ENCODE peak calls at places on chromosomes 11 and 22, in eight cellular contexts. One of them, this sample, is unnamed.
A peak's percentile ranks its signal among the peaks of the same experiment; 100 is the strongest.

GRCh38 chr22:49853981-49854791 is 542 bp downstream of the ZBED4 start:
- DNase-seq in left ventricle myocardium superior: peak; percentile 50
- DNase-seq in Ammon's horn: no peak
- DNase-seq in HCEC 1CT: peak; percentile 17
- DNase-seq in kidney: peak; percentile 88
- DNase-seq in NCI-H526 treated with DMSO at 0.1 percent for 48 hours: no peak
- DNase-seq in Right ventricle myocardium superior: no peak
- DNase-seq in NCI-H1092 treated with DMSO at 0.1 percent for 48 hours: no peak
- DNase-seq in this sample: no peak

GRCh38 chr22:40328551-40328950 is 17.7 kb upstream of the ADSL start:
- DNase-seq in left ventricle myocardium superior: no peak
- DNase-seq in Ammon's horn: no peak
- DNase-seq in HCEC 1CT: no peak
- DNase-seq in kidney: no peak
- DNase-seq in NCI-H526 treated with DMSO at 0.1 percent for 48 hours: no peak
- DNase-seq in Right ventricle myocardium superior: no peak
- DNase-seq in NCI-H1092 treated with DMSO at 0.1 percent for 48 hours: no peak
- DNase-seq in this sample: no peak

GRCh38 chr11:121687961-121688566 is 235.3 kb upstream of the SORL1-AS1 start:
- DNase-seq in left ventricle myocardium superior: no peak
- DNase-seq in Ammon's horn: no peak
- DNase-seq in HCEC 1CT: peak; percentile 11
- DNase-seq in kidney: no peak
- DNase-seq in NCI-H526 treated with DMSO at 0.1 percent for 48 hours: no peak
- DNase-seq in Right ventricle myocardium superior: no peak
- DNase-seq in NCI-H1092 treated with DMSO at 0.1 percent for 48 hours: peak; percentile 87
- DNase-seq in this sample: no peak

GRCh38 chr11:116256155-116256554 is 516.6 kb downstream of the BUD13 start:
- DNase-seq in left ventricle myocardium superior: no peak
- DNase-seq in Ammon's horn: no peak
- DNase-seq in HCEC 1CT: no peak
- DNase-seq in kidney: no peak
- DNase-seq in NCI-H526 treated with DMSO at 0.1 percent for 48 hours: no peak
- DNase-seq in Right ventricle myocardium superior: no peak
- DNase-seq in NCI-H1092 treated with DMSO at 0.1 percent for 48 hours: no peak
- DNase-seq in this sample: no peak

GRCh38 chr11:120330045-120330444 is 4.9 kb downstream of the TLCD5 start:
- DNase-seq in left ventricle myocardium superior: no peak
- DNase-seq in Ammon's horn: no peak
- DNase-seq in HCEC 1CT: no peak
- DNase-seq in kidney: no peak
- DNase-seq in NCI-H526 treated with DMSO at 0.1 percent for 48 hours: no peak
- DNase-seq in Right ventricle myocardium superior: no peak
- DNase-seq in NCI-H1092 treated with DMSO at 0.1 percent for 48 hours: no peak
- DNase-seq in this sample: no peak

GRCh38 chr11:71086687-71087258 is 165.6 kb downstream of the SHANK2 start:
- DNase-seq in left ventricle myocardium superior: no peak
- DNase-seq in Ammon's horn: peak; percentile 34
- DNase-seq in HCEC 1CT: peak; percentile 23
- DNase-seq in kidney: peak; percentile 37
- DNase-seq in NCI-H526 treated with DMSO at 0.1 percent for 48 hours: peak; percentile 77
- DNase-seq in Right ventricle myocardium superior: no peak
- DNase-seq in NCI-H1092 treated with DMSO at 0.1 percent for 48 hours: peak; percentile 83
- DNase-seq in this sample: no peak

GRCh38 chr11:13256216-13256615 is 21.4 kb upstream of the BMAL1 start:
- DNase-seq in left ventricle myocardium superior: no peak
- DNase-seq in Ammon's horn: no peak
- DNase-seq in HCEC 1CT: peak; percentile 7
- DNase-seq in kidney: no peak
- DNase-seq in NCI-H526 treated with DMSO at 0.1 percent for 48 hours: no peak
- DNase-seq in Right ventricle myocardium superior: no peak
- DNase-seq in NCI-H1092 treated with DMSO at 0.1 percent for 48 hours: no peak
- DNase-seq in this sample: no peak

GRCh38 chr11:92211576-92212167 is 12.9 kb upstream of the FAT3 start:
- DNase-seq in left ventricle myocardium superior: peak; percentile 30
- DNase-seq in Ammon's horn: peak; percentile 56
- DNase-seq in HCEC 1CT: peak; percentile 15
- DNase-seq in kidney: peak; percentile 57
- DNase-seq in NCI-H526 treated with DMSO at 0.1 percent for 48 hours: peak; percentile 86
- DNase-seq in Right ventricle myocardium superior: peak; percentile 39
- DNase-seq in NCI-H1092 treated with DMSO at 0.1 percent for 48 hours: peak; percentile 65
- DNase-seq in this sample: no peak

GRCh38 chr22:50739279-50739691 is 1.3 kb downstream of the ACR start:
- DNase-seq in left ventricle myocardium superior: no peak
- DNase-seq in Ammon's horn: no peak
- DNase-seq in HCEC 1CT: no peak
- DNase-seq in kidney: peak; percentile 43
- DNase-seq in NCI-H526 treated with DMSO at 0.1 percent for 48 hours: no peak
- DNase-seq in Right ventricle myocardium superior: no peak
- DNase-seq in NCI-H1092 treated with DMSO at 0.1 percent for 48 hours: no peak
- DNase-seq in this sample: no peak

GRCh38 chr11:71447791-71448256 is 369 bp downstream of the DHCR7 start:
- DNase-seq in left ventricle myocardium superior: no peak
- DNase-seq in Ammon's horn: no peak
- DNase-seq in HCEC 1CT: peak; percentile 9
- DNase-seq in kidney: no peak
- DNase-seq in NCI-H526 treated with DMSO at 0.1 percent for 48 hours: no peak
- DNase-seq in Right ventricle myocardium superior: peak; percentile 63
- DNase-seq in NCI-H1092 treated with DMSO at 0.1 percent for 48 hours: peak; percentile 65
- DNase-seq in this sample: peak; percentile 39

GRCh38 chr11:118635642-118636041 is 28.2 kb downstream of the PHLDB1 start:
- DNase-seq in left ventricle myocardium superior: peak; percentile 32
- DNase-seq in Ammon's horn: no peak
- DNase-seq in HCEC 1CT: no peak
- DNase-seq in kidney: no peak
- DNase-seq in NCI-H526 treated with DMSO at 0.1 percent for 48 hours: no peak
- DNase-seq in Right ventricle myocardium superior: peak; percentile 27
- DNase-seq in NCI-H1092 treated with DMSO at 0.1 percent for 48 hours: no peak
- DNase-seq in this sample: no peak

GRCh38 chr22:31987180-31987579 is 42.8 kb downstream of the YWHAH start:
- DNase-seq in left ventricle myocardium superior: no peak
- DNase-seq in Ammon's horn: no peak
- DNase-seq in HCEC 1CT: no peak
- DNase-seq in kidney: no peak
- DNase-seq in NCI-H526 treated with DMSO at 0.1 percent for 48 hours: no peak
- DNase-seq in Right ventricle myocardium superior: no peak
- DNase-seq in NCI-H1092 treated with DMSO at 0.1 percent for 48 hours: no peak
- DNase-seq in this sample: no peak

GRCh38 chr11:79461144-79461543 is 20.3 kb upstream of the TENM4 start:
- DNase-seq in left ventricle myocardium superior: no peak
- DNase-seq in Ammon's horn: peak; percentile 53
- DNase-seq in HCEC 1CT: no peak
- DNase-seq in kidney: no peak
- DNase-seq in NCI-H526 treated with DMSO at 0.1 percent for 48 hours: peak; percentile 41
- DNase-seq in Right ventricle myocardium superior: no peak
- DNase-seq in NCI-H1092 treated with DMSO at 0.1 percent for 48 hours: peak; percentile 8
- DNase-seq in this sample: no peak

GRCh38 chr11:79431535-79431934 is 9.3 kb downstream of the TENM4 start:
- DNase-seq in left ventricle myocardium superior: no peak
- DNase-seq in Ammon's horn: no peak
- DNase-seq in HCEC 1CT: peak; percentile 34
- DNase-seq in kidney: no peak
- DNase-seq in NCI-H526 treated with DMSO at 0.1 percent for 48 hours: no peak
- DNase-seq in Right ventricle myocardium superior: no peak
- DNase-seq in NCI-H1092 treated with DMSO at 0.1 percent for 48 hours: no peak
- DNase-seq in this sample: no peak

GRCh38 chr11:97140885-97141494 is 751.2 kb downstream of the JRKL start:
- DNase-seq in left ventricle myocardium superior: no peak
- DNase-seq in Ammon's horn: no peak
- DNase-seq in HCEC 1CT: no peak
- DNase-seq in kidney: no peak
- DNase-seq in NCI-H526 treated with DMSO at 0.1 percent for 48 hours: peak; percentile 47
- DNase-seq in Right ventricle myocardium superior: no peak
- DNase-seq in NCI-H1092 treated with DMSO at 0.1 percent for 48 hours: no peak
- DNase-seq in this sample: no peak

GRCh38 chr11:112871909-112872511 is 89.2 kb upstream of the NCAM1 start:
- DNase-seq in left ventricle myocardium superior: no peak
- DNase-seq in Ammon's horn: no peak
- DNase-seq in HCEC 1CT: no peak
- DNase-seq in kidney: no peak
- DNase-seq in NCI-H526 treated with DMSO at 0.1 percent for 48 hours: no peak
- DNase-seq in Right ventricle myocardium superior: no peak
- DNase-seq in NCI-H1092 treated with DMSO at 0.1 percent for 48 hours: no peak
- DNase-seq in this sample: no peak

GRCh38 chr22:27795053-27795452 is 6.5 kb downstream of the MN1 start:
- DNase-seq in left ventricle myocardium superior: no peak
- DNase-seq in Ammon's horn: peak; percentile 66
- DNase-seq in HCEC 1CT: no peak
- DNase-seq in kidney: peak; percentile 6
- DNase-seq in NCI-H526 treated with DMSO at 0.1 percent for 48 hours: no peak
- DNase-seq in Right ventricle myocardium superior: no peak
- DNase-seq in NCI-H1092 treated with DMSO at 0.1 percent for 48 hours: no peak
- DNase-seq in this sample: no peak

GRCh38 chr22:42883970-42884369 is 26.9 kb upstream of the ARFGAP3 start:
- DNase-seq in left ventricle myocardium superior: no peak
- DNase-seq in Ammon's horn: no peak
- DNase-seq in HCEC 1CT: no peak
- DNase-seq in kidney: no peak
- DNase-seq in NCI-H526 treated with DMSO at 0.1 percent for 48 hours: no peak
- DNase-seq in Right ventricle myocardium superior: no peak
- DNase-seq in NCI-H1092 treated with DMSO at 0.1 percent for 48 hours: no peak
- DNase-seq in this sample: no peak

GRCh38 chr11:60040109-60040508 is at the start of gene OOSP2:
- DNase-seq in left ventricle myocardium superior: no peak
- DNase-seq in Ammon's horn: no peak
- DNase-seq in HCEC 1CT: no peak
- DNase-seq in kidney: no peak
- DNase-seq in NCI-H526 treated with DMSO at 0.1 percent for 48 hours: no peak
- DNase-seq in Right ventricle myocardium superior: no peak
- DNase-seq in NCI-H1092 treated with DMSO at 0.1 percent for 48 hours: no peak
- DNase-seq in this sample: no peak

GRCh38 chr11:126186708-126187481 is 24.6 kb downstream of the RPUSD4 start:
- DNase-seq in left ventricle myocardium superior: no peak
- DNase-seq in Ammon's horn: no peak
- DNase-seq in HCEC 1CT: no peak
- DNase-seq in kidney: no peak
- DNase-seq in NCI-H526 treated with DMSO at 0.1 percent for 48 hours: no peak
- DNase-seq in Right ventricle myocardium superior: no peak
- DNase-seq in NCI-H1092 treated with DMSO at 0.1 percent for 48 hours: peak; percentile 67
- DNase-seq in this sample: no peak

GRCh38 chr11:97717922-97718321 is 1302.8 kb upstream of the CNTN5 start:
- DNase-seq in left ventricle myocardium superior: no peak
- DNase-seq in Ammon's horn: no peak
- DNase-seq in HCEC 1CT: no peak
- DNase-seq in kidney: peak; percentile 75
- DNase-seq in NCI-H526 treated with DMSO at 0.1 percent for 48 hours: no peak
- DNase-seq in Right ventricle myocardium superior: no peak
- DNase-seq in NCI-H1092 treated with DMSO at 0.1 percent for 48 hours: no peak
- DNase-seq in this sample: no peak

GRCh38 chr11:112886707-112887370 is 74.4 kb upstream of the NCAM1 start:
- DNase-seq in left ventricle myocardium superior: no peak
- DNase-seq in Ammon's horn: no peak
- DNase-seq in HCEC 1CT: no peak
- DNase-seq in kidney: no peak
- DNase-seq in NCI-H526 treated with DMSO at 0.1 percent for 48 hours: no peak
- DNase-seq in Right ventricle myocardium superior: no peak
- DNase-seq in NCI-H1092 treated with DMSO at 0.1 percent for 48 hours: no peak
- DNase-seq in this sample: no peak

GRCh38 chr11:61872935-61873565 is 18.3 kb downstream of the FADS3 start:
- DNase-seq in left ventricle myocardium superior: no peak
- DNase-seq in Ammon's horn: no peak
- DNase-seq in HCEC 1CT: no peak
- DNase-seq in kidney: no peak
- DNase-seq in NCI-H526 treated with DMSO at 0.1 percent for 48 hours: no peak
- DNase-seq in Right ventricle myocardium superior: no peak
- DNase-seq in NCI-H1092 treated with DMSO at 0.1 percent for 48 hours: no peak
- DNase-seq in this sample: no peak

GRCh38 chr22:46830001-46830715 is 67.7 kb downstream of the TBC1D22A start:
- DNase-seq in left ventricle myocardium superior: peak; percentile 69
- DNase-seq in Ammon's horn: peak; percentile 72
- DNase-seq in HCEC 1CT: peak; percentile 22
- DNase-seq in kidney: no peak
- DNase-seq in NCI-H526 treated with DMSO at 0.1 percent for 48 hours: no peak
- DNase-seq in Right ventricle myocardium superior: peak; percentile 75
- DNase-seq in NCI-H1092 treated with DMSO at 0.1 percent for 48 hours: no peak
- DNase-seq in this sample: no peak

GRCh38 chr22:40819741-40820140 is 595 bp upstream of the SLC25A17 start:
- DNase-seq in left ventricle myocardium superior: no peak
- DNase-seq in Ammon's horn: peak; percentile 25
- DNase-seq in HCEC 1CT: peak; percentile 49
- DNase-seq in kidney: no peak
- DNase-seq in NCI-H526 treated with DMSO at 0.1 percent for 48 hours: no peak
- DNase-seq in Right ventricle myocardium superior: no peak
- DNase-seq in NCI-H1092 treated with DMSO at 0.1 percent for 48 hours: no peak
- DNase-seq in this sample: no peak

GRCh38 chr11:57370251-57370650 is 10.7 kb downstream of the PRG3 start:
- DNase-seq in left ventricle myocardium superior: no peak
- DNase-seq in Ammon's horn: no peak
- DNase-seq in HCEC 1CT: no peak
- DNase-seq in kidney: no peak
- DNase-seq in NCI-H526 treated with DMSO at 0.1 percent for 48 hours: no peak
- DNase-seq in Right ventricle myocardium superior: no peak
- DNase-seq in NCI-H1092 treated with DMSO at 0.1 percent for 48 hours: no peak
- DNase-seq in this sample: no peak

GRCh38 chr22:36383110-36383581 is 4.6 kb downstream of the MYH9 start:
- DNase-seq in left ventricle myocardium superior: no peak
- DNase-seq in Ammon's horn: no peak
- DNase-seq in HCEC 1CT: peak; percentile 87
- DNase-seq in kidney: no peak
- DNase-seq in NCI-H526 treated with DMSO at 0.1 percent for 48 hours: no peak
- DNase-seq in Right ventricle myocardium superior: no peak
- DNase-seq in NCI-H1092 treated with DMSO at 0.1 percent for 48 hours: no peak
- DNase-seq in this sample: peak; percentile 50

GRCh38 chr11:125083312-125084056 is 20.4 kb downstream of the SLC37A2 start:
- DNase-seq in left ventricle myocardium superior: no peak
- DNase-seq in Ammon's horn: no peak
- DNase-seq in HCEC 1CT: no peak
- DNase-seq in kidney: no peak
- DNase-seq in NCI-H526 treated with DMSO at 0.1 percent for 48 hours: no peak
- DNase-seq in Right ventricle myocardium superior: no peak
- DNase-seq in NCI-H1092 treated with DMSO at 0.1 percent for 48 hours: no peak
- DNase-seq in this sample: no peak

GRCh38 chr22:50672471-50673230 is at the start of gene SHANK3:
- DNase-seq in left ventricle myocardium superior: peak; percentile 77
- DNase-seq in Ammon's horn: no peak
- DNase-seq in HCEC 1CT: no peak
- DNase-seq in kidney: peak; percentile 86
- DNase-seq in NCI-H526 treated with DMSO at 0.1 percent for 48 hours: no peak
- DNase-seq in Right ventricle myocardium superior: peak; percentile 80
- DNase-seq in NCI-H1092 treated with DMSO at 0.1 percent for 48 hours: no peak
- DNase-seq in this sample: no peak

GRCh38 chr11:12134239-12134590 is 23.8 kb downstream of the MICAL2 start:
- DNase-seq in left ventricle myocardium superior: peak; percentile 43
- DNase-seq in Ammon's horn: peak; percentile 57
- DNase-seq in HCEC 1CT: no peak
- DNase-seq in kidney: no peak
- DNase-seq in NCI-H526 treated with DMSO at 0.1 percent for 48 hours: no peak
- DNase-seq in Right ventricle myocardium superior: peak; percentile 73
- DNase-seq in NCI-H1092 treated with DMSO at 0.1 percent for 48 hours: no peak
- DNase-seq in this sample: no peak

GRCh38 chr11:70432065-70432464 is 33.7 kb downstream of the CTTN start:
- DNase-seq in left ventricle myocardium superior: no peak
- DNase-seq in Ammon's horn: no peak
- DNase-seq in HCEC 1CT: no peak
- DNase-seq in kidney: no peak
- DNase-seq in NCI-H526 treated with DMSO at 0.1 percent for 48 hours: no peak
- DNase-seq in Right ventricle myocardium superior: no peak
- DNase-seq in NCI-H1092 treated with DMSO at 0.1 percent for 48 hours: no peak
- DNase-seq in this sample: no peak

GRCh38 chr22:36606659-36607058 is 77.7 kb upstream of the EIF3D start:
- DNase-seq in left ventricle myocardium superior: no peak
- DNase-seq in Ammon's horn: no peak
- DNase-seq in HCEC 1CT: no peak
- DNase-seq in kidney: no peak
- DNase-seq in NCI-H526 treated with DMSO at 0.1 percent for 48 hours: no peak
- DNase-seq in Right ventricle myocardium superior: no peak
- DNase-seq in NCI-H1092 treated with DMSO at 0.1 percent for 48 hours: no peak
- DNase-seq in this sample: no peak

GRCh38 chr11:67640021-67640757 is 626 bp upstream of the TBX10 start:
- DNase-seq in left ventricle myocardium superior: peak; percentile 72
- DNase-seq in Ammon's horn: peak; percentile 80
- DNase-seq in HCEC 1CT: peak; percentile 30
- DNase-seq in kidney: peak; percentile 82
- DNase-seq in NCI-H526 treated with DMSO at 0.1 percent for 48 hours: peak; percentile 32
- DNase-seq in Right ventricle myocardium superior: peak; percentile 66
- DNase-seq in NCI-H1092 treated with DMSO at 0.1 percent for 48 hours: peak; percentile 34
- DNase-seq in this sample: peak; percentile 50

This sample was measured in T-helper 9 cell.